ENCODE peak calls at places on chromosome 20, in five cellular contexts. Y, U, V, T and H are unnamed samples.

GRCh38 chr20:60037120-60037499 is 78.9 kb downstream of the CDH26 start:
- DNase-seq in T (no peak), V (no peak), Y (no peak), U (no peak), H (peak)

GRCh38 chr20:50540620-50541605 is 30.7 kb downstream of the PTPN1 start:
- DNase-seq in T (no peak), V (no peak), U (no peak), Y (peak), H (peak)

GRCh38 chr20:24953204-24953565 is 4.1 kb downstream of the CST7 start:
- DNase-seq in T (no peak), V (peak), Y (no peak), U (no peak), H (no peak)

GRCh38 chr20:13274311-13274965 is 53.4 kb downstream of the ISM1 start:
- DNase-seq in V (peak), U (no peak), T (no peak), Y (no peak), H (no peak)

GRCh38 chr20:31962741-31963140 is 5.2 kb upstream of the XKR7 start:
- DNase-seq in V (no peak), U (no peak), T (no peak), Y (no peak), H (no peak)

GRCh38 chr20:33165416-33166055 is 2.4 kb upstream of the BPIFA2 start:
- DNase-seq in U (no peak), T (no peak), Y (no peak), V (peak), H (no peak)

GRCh38 chr20:3134151-3134550 is 25.5 kb downstream of the FASTKD5 start:
- DNase-seq in V (no peak), U (no peak), Y (no peak), T (no peak), H (no peak)

GRCh38 chr20:50387996-50388332 is 122.2 kb upstream of the PTPN1 start:
- DNase-seq in Y (no peak), T (no peak), V (no peak), U (no peak), H (no peak)

GRCh38 chr20:52473171-52473570 is 281.6 kb upstream of the ZFP64 start:
- DNase-seq in V (no peak), T (no peak), U (no peak), Y (no peak), H (no peak)

GRCh38 chr20:59207742-59208357 is 44.2 kb downstream of the ZNF831 start:
- DNase-seq in U (peak), T (peak), Y (peak), V (peak), H (peak)

DNA sequence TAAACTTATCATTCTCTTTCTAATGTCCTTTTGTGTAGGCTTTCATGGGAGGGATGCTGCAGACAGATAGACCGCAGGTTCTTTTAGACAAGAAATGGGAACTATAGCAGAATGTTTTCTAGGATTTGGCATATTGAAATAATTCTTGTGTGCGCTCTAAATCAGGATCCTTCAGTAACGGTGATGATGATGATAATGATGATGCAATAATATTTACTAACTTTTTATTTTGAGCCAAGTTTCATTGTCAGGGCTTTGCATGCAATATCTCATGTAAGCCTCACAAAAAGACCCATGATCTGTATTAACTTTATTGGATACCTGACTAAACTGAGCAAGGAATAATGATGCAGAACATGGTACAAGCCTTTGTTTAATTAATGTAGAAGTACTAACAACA is 280.1 kb downstream of the HAO1 start:
- DNase-seq in Y (no peak), U (no peak), T (no peak), V (no peak), H (no peak)
- TF ChIP-seq HDAC2 in Y (no peak), U (no peak), T (no peak), V (no peak), H (no peak)

DNA sequence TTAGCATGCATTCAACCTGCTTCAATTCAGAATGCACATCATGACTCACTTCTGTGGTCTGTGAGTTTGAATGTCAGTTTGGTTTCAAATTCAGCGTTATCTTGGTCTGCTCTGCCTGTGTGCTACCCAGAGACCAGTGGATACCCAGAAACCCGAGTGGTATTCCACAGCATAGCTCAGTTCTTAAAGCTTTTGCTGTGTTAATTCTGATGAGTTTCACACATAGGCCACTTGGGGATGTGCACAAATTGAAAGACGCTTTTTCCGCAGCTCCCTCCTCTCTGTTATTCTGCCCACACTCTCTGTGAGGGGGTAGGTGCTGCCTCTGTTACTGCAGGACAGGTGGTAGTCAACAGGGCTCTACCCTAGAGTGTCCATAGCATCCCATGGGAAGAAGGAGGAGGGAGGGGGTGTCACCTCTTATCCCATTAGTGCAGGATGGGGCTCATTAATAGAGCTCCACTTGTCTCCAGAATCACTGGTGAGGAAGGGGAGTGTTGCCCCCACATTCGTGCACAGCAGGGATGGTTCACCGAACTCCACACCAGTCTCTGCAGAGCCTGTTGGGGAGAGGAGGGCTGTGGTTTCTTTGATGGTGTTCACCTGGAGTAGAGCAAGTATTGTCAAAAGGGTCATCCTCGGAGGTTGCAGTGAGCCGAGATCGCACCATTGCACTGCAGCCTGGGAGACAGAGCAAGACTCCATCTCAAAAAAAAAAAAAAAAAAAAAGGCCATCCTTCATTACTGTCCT is 29.2 kb upstream of the SDCBP2 start:
- DNase-seq in Y (no peak), U (no peak), T (no peak), V (no peak), H (no peak)
- TF ChIP-seq HDAC2 in Y (no peak), U (no peak), T (no peak), V (no peak), H (no peak)

GRCh38 chr20:57166568-57167291 is 99.7 kb downstream of the BMP7 start:
- DNase-seq in Y (no peak), T (no peak), U (no peak), V (no peak), H (no peak)

GRCh38 chr20:57164872-57165271 is 101.6 kb downstream of the BMP7 start:
- DNase-seq in V (no peak), T (no peak), U (no peak), Y (no peak), H (no peak)

GRCh38 chr20:57167292-57167655 is 99.2 kb downstream of the BMP7 start:
- DNase-seq in V (no peak), Y (no peak), T (no peak), U (no peak), H (no peak)

GRCh38 chr20:57163041-57163440 is 103.4 kb downstream of the BMP7 start:
- DNase-seq in U (no peak), Y (no peak), T (no peak), V (no peak), H (no peak)

GRCh38 chr20:57165427-57166004 is 100.9 kb downstream of the BMP7 start:
- DNase-seq in T (no peak), V (no peak), U (no peak), Y (no peak), H (no peak)
- TF ChIP-seq HDAC2 in T (no peak), V (no peak), U (no peak), Y (no peak), H (no peak)

GRCh38 chr20:36856196-36856595 is 19.7 kb upstream of the TLDC2 start:
- DNase-seq in Y (no peak), T (no peak), U (no peak), V (no peak), H (no peak)
- TF ChIP-seq HDAC2 in Y (no peak), T (no peak), U (no peak), V (no peak), H (no peak)

GRCh38 chr20:14711681-14712080 is 374.3 kb upstream of the FLRT3 start:
- DNase-seq in V (no peak), T (no peak), U (no peak), Y (no peak), H (no peak)

GRCh38 chr20:14710941-14711340 is 373.5 kb upstream of the FLRT3 start:
- DNase-seq in V (no peak), U (no peak), Y (no peak), T (no peak), H (no peak)

GRCh38 chr20:14709439-14709838 is 372.0 kb upstream of the FLRT3 start:
- DNase-seq in U (no peak), Y (no peak), V (no peak), T (no peak), H (no peak)

GRCh38 chr20:14715400-14715799 is 378.0 kb upstream of the FLRT3 start:
- DNase-seq in U (no peak), V (no peak), T (no peak), Y (no peak), H (no peak)

DNA sequence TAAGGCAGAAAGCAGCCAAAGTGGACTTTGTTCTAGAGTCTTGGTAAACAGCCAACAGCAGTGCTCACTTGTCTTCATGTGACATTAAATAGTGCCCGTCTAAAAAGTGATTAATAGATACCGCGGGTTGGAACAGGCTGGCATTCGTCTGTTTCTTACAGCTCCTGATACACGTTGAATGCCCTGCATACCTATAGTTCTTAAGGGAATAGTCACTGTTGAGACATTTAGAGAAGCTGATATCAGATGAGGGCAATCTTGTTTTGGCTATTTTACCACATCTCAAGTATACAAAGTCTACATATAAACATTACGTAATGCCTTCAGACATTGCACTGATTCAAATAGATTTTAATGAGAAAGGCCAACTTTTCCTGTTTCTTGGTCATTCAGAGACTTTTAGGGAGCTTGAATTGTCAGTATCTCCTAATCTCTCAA is 374.9 kb upstream of the FLRT3 start:
- DNase-seq in T (no peak), Y (no peak), V (no peak), U (no peak), H (peak)
- TF ChIP-seq HDAC2 in T (no peak), Y (no peak), V (no peak), U (no peak), H (no peak)

GRCh38 chr20:47054945-47055344 is 160.3 kb downstream of the EYA2 start:
- DNase-seq in U (peak), T (no peak), V (no peak), Y (no peak), H (no peak)

GRCh38 chr20:47054506-47054905 is 159.9 kb downstream of the EYA2 start:
- DNase-seq in V (no peak), U (no peak), Y (no peak), T (no peak), H (no peak)

GRCh38 chr20:47058236-47058635 is 163.6 kb downstream of the EYA2 start:
- DNase-seq in Y (no peak), T (no peak), U (no peak), V (no peak), H (no peak)

GRCh38 chr20:47057661-47058060 is 163.0 kb downstream of the EYA2 start:
- DNase-seq in Y (no peak), V (no peak), U (no peak), T (no peak), H (no peak)

DNA sequence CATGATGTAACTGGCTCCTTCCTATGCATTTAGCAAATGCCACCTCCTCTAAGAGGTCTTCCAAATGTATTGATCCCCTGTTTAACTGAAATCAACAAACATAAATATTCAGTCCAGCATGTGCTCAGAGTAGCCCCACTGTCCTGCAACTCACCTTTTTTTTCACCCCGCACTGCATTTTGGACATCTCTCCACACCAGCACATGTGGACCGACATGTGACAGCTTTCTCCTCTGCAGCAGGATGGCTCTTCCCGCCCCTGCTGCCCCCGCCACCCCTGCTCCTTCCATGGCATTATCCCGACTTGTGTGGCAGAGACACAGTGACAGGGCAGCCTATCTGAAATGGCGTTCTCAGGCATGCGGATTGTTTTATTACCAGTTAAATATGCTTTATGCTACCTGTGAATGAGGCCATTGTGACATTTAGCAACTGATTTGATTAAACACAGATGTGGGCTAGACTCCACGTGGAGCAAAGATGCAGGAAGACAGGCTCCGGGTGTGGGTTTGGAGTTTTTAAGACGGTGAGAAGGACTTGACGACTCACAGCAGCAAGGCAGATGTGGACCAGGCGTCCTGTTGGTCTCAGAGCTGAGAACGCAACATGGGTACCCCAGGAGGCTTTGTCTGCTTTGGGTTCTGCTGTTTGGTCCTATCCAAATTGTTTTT is 161.2 kb downstream of the EYA2 start:
- DNase-seq in U (no peak), Y (no peak), V (no peak), T (no peak), H (no peak)
- TF ChIP-seq HDAC2 in U (no peak), Y (no peak), V (no peak), T (no peak), H (no peak)

GRCh38 chr20:48178607-48179006 is 393.3 kb upstream of the SULF2 start:
- DNase-seq in Y (no peak), U (no peak), T (no peak), V (no peak), H (no peak)
- TF ChIP-seq HDAC2 in Y (no peak), U (no peak), T (no peak), V (no peak), H (no peak)

GRCh38 chr20:37201827-37202162 is 22.4 kb upstream of the MROH8 start:
- DNase-seq in Y (no peak), U (no peak), T (no peak), V (no peak), H (no peak)

GRCh38 chr20:37200376-37200775 is 21.0 kb upstream of the MROH8 start:
- DNase-seq in V (no peak), U (no peak), Y (no peak), T (no peak), H (no peak)

GRCh38 chr20:37200926-37201826 is 21.8 kb upstream of the MROH8 start:
- DNase-seq in U (no peak), T (no peak), Y (no peak), V (no peak), H (no peak)

GRCh38 chr20:37204056-37204455 is 24.7 kb upstream of the MROH8 start:
- DNase-seq in Y (no peak), U (no peak), V (no peak), T (no peak), H (no peak)

DNA sequence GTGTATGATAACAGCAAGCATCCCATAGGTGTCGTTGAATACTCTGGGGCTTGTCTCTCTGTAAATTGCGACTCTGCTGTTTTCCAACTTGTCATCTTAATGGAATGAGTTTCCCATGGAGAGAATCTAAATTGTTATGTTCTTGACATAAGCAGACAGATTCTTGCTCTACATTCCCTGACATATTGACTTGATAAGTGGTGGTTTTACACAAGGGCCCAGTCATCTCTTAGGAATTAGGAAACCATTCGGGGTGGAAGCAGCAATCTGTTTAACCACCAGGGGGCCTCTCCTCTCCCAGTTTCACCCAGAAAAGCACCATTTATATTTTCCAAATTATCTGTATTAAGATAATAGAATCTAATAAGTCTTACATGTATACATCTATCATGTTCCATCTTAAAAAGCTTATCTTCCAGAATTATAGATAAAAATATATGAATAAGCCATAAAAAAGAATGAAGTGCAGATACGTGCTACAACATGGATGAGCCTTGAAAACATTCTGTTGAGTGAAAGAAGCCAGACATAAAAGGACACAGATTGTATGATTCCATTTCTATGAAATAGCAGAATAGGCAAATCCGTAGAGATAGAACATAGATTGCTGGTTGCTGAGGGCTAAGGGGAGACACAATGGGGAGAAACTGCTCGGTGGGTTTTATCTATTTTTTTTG is 23.1 kb upstream of the MROH8 start:
- DNase-seq in Y (peak), V (no peak), T (no peak), U (peak), H (peak)
- TF ChIP-seq HDAC2 in Y (no peak), V (no peak), T (no peak), U (no peak), H (no peak)

DNA sequence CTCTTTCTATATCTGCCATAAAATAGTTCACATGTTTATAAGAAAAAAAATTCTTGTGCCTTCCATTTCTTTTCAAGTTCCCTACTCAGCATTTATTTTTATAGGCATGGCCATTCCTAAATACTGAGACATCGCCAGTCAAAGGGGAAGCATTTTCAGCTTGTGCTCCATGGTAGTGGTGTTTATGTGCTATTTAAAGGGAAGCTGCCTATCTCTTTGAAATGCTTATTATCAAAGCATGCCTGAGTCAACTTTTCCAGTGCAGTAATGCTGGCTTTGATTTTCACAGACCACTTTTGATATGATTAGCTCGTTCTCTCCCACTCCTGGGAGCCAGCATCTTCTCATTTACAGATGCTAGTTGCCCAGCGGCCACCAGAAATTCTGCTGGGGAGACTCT is 124.1 kb upstream of the RIN2 start:
- DNase-seq in T (no peak), V (no peak), U (no peak), Y (no peak), H (no peak)
- TF ChIP-seq HDAC2 in T (no peak), V (no peak), U (no peak), Y (no peak), H (no peak)